ENCODE peak calls at places on chromosome 16, in four cellular contexts. F, G, O and T are unnamed samples.

GRCh38 chr16:2156025-2156848 is 655 bp downstream of the TRAF7 start:
- DNase-seq in O (peak), F (peak), G (no peak), T (no peak)

GRCh38 chr16:88747588-88748301 is 37.3 kb downstream of the PIEZO1 start:
- DNase-seq in G (no peak), F (no peak), O (no peak), T (no peak)

GRCh38 chr16:77307764-77308561 is 108.8 kb downstream of the SYCE1L start:
- DNase-seq in G (no peak), F (peak), O (peak), T (no peak)

GRCh38 chr16:17223576-17223975 is 247.2 kb downstream of the XYLT1 start:
- DNase-seq in F (no peak), G (no peak), O (no peak), T (no peak)

GRCh38 chr16:49055824-49056545 is 225.7 kb downstream of the CBLN1 start:
- DNase-seq in F (no peak), O (no peak), G (no peak), T (no peak)

GRCh38 chr16:51151951-51152663 is 1.0 kb upstream of the SALL1 start:
- DNase-seq in G (no peak), O (peak), F (peak), T (peak)

GRCh38 chr16:10511829-10512228 is 68.6 kb downstream of the EMP2 start:
- DNase-seq in G (no peak), F (peak), O (no peak), T (no peak)

GRCh38 chr16:78048319-78048718 is 26.0 kb downstream of the CLEC3A start:
- DNase-seq in G (no peak), O (no peak), F (no peak), T (no peak)

GRCh38 chr16:88867561-88868246 is 1.2 kb upstream of the PABPN1L start:
- DNase-seq in G (no peak), F (no peak), O (no peak), T (no peak)

GRCh38 chr16:13171313-13171712 is 269.9 kb downstream of the SHISA9 start:
- DNase-seq in F (no peak), G (no peak), O (no peak), T (no peak)

GRCh38 chr16:68972008-68972407 is 128.7 kb downstream of the TANGO6 start:
- DNase-seq in O (no peak), G (no peak), F (no peak), T (no peak)

GRCh38 chr16:85613609-85614337 is 651 bp downstream of the GSE1 start:
- DNase-seq in G (no peak), F (no peak), O (peak), T (peak)

GRCh38 chr16:58476791-58477190 is 23.2 kb upstream of the NDRG4 start:
- DNase-seq in F (no peak), G (no peak), O (no peak), T (no peak)

GRCh38 chr16:87384162-87384999 is 805 bp upstream of the FBXO31 start:
- DNase-seq in G (no peak), O (no peak), F (no peak), T (no peak)

GRCh38 chr16:67115649-67116048 is 5.9 kb downstream of the PHAF1 start:
- DNase-seq in F (peak), G (no peak), O (peak), T (no peak)

GRCh38 chr16:71526111-71526998 is at the start of gene CHST4:
- DNase-seq in F (peak), G (no peak), O (peak), T (no peak)

GRCh38 chr16:87344931-87345631 is 27.9 kb upstream of the C16orf95 start:
- DNase-seq in F (no peak), O (peak), G (peak), T (no peak)

GRCh38 chr16:4392382-4393242 is 21.0 kb downstream of the VASN start:
- DNase-seq in G (no peak), O (peak), F (no peak), T (peak)

GRCh38 chr16:58217341-58217925 is 19.5 kb upstream of the CSNK2A2 start:
- DNase-seq in G (no peak), O (no peak), F (peak), T (no peak)

GRCh38 chr16:83402969-83403368 is 404.8 kb upstream of the HSBP1 start:
- DNase-seq in O (peak), F (peak), G (no peak), T (no peak)

GRCh38 chr16:30570621-30571443 is 682 bp downstream of the ZNF688 start:
- DNase-seq in F (no peak), G (no peak), O (no peak), T (no peak)

GRCh38 chr16:65546353-65546791 is 424.5 kb upstream of the CDH11 start:
- DNase-seq in F (no peak), O (peak), G (no peak), T (no peak)

GRCh38 chr16:89491238-89491869 is 993 bp upstream of the ANKRD11 start:
- DNase-seq in F (peak), G (no peak), O (peak), T (no peak)

GRCh38 chr16:48054881-48055601 is 100.8 kb downstream of the ABCC12 start:
- DNase-seq in O (peak), G (no peak), F (peak), T (peak)

GRCh38 chr16:14324581-14324980 is 253.5 kb downstream of the MRTFB start:
- DNase-seq in F (no peak), O (peak), G (no peak), T (no peak)

GRCh38 chr16:23298290-23298689 is 3.8 kb upstream of the SCNN1B start:
- DNase-seq in F (no peak), G (no peak), O (no peak), T (no peak)

GRCh38 chr16:89031715-89032659 is 55.0 kb upstream of the CBFA2T3 start:
- DNase-seq in F (no peak), O (no peak), G (peak), T (no peak)

GRCh38 chr16:80583466-80583865 is 42.7 kb downstream of the DYNLRB2 start:
- DNase-seq in F (peak), O (peak), G (no peak), T (no peak)

GRCh38 chr16:79415983-79416641 is 184.4 kb downstream of the MAF start:
- DNase-seq in F (no peak), O (no peak), G (peak), T (no peak)

GRCh38 chr16:79402356-79402755 is 198.2 kb downstream of the MAF start:
- DNase-seq in G (no peak), F (no peak), O (no peak), T (no peak)

GRCh38 chr16:22685162-22685830 is 128.7 kb upstream of the HS3ST2 start:
- DNase-seq in G (no peak), F (no peak), O (no peak), T (no peak)

GRCh38 chr16:1125471-1125870 is 27.4 kb upstream of the CACNA1H start:
- DNase-seq in O (peak), G (no peak), F (no peak), T (no peak)

GRCh38 chr16:19882641-19883040 is 2.0 kb downstream of the GPRC5B start:
- DNase-seq in F (no peak), G (no peak), O (no peak), T (peak)

GRCh38 chr16:15807603-15808009 is 49.2 kb downstream of the MYH11 start:
- DNase-seq in O (peak), G (no peak), F (no peak), T (no peak)

GRCh38 chr16:1715220-1715619 is 9.2 kb downstream of the MAPK8IP3 start:
- DNase-seq in O (no peak), G (no peak), F (no peak), T (no peak)

GRCh38 chr16:88754912-88755744 is 29.9 kb downstream of the PIEZO1 start:
- DNase-seq in G (no peak), O (peak), F (peak), T (no peak)